ENCODE peak calls at places on chromosome 12, in six cellular contexts. One of them, this sample, is unnamed.

GRCh38 chr12:17348311-17348710 is 741.7 kb downstream of the RERGL start:
- DNase-seq in ELR: no peak
- DNase-seq in psoas muscle: no peak
- DNase-seq in omental fat pad: no peak
- DNase-seq in GM13976: no peak
- DNase-seq in HEK293T: no peak
- DNase-seq in this sample: no peak

GRCh38 chr12:51759175-51759574 is 89.3 kb downstream of the FIGNL2 start:
- DNase-seq in psoas muscle: no peak
- DNase-seq in GM13976: no peak
- DNase-seq in HEK293T: no peak
- DNase-seq in ELR: peak; percentile 61
- DNase-seq in omental fat pad: no peak
- DNase-seq in this sample: no peak

GRCh38 chr12:52278931-52279682 is 4.7 kb downstream of the KRT86 start:
- DNase-seq in omental fat pad: peak; percentile 47
- DNase-seq in HEK293T: peak; percentile 93
- DNase-seq in GM13976: peak; percentile 91
- DNase-seq in psoas muscle: peak; percentile 76
- DNase-seq in ELR: peak; percentile 81
- DNase-seq in this sample: no peak

GRCh38 chr12:54932691-54933090 is 51.9 kb downstream of the TESPA1 start:
- DNase-seq in psoas muscle: no peak
- DNase-seq in ELR: no peak
- DNase-seq in GM13976: no peak
- DNase-seq in HEK293T: no peak
- DNase-seq in omental fat pad: no peak
- DNase-seq in this sample: no peak

GRCh38 chr12:68865399-68866154 is 57.6 kb downstream of the MDM2 start:
- DNase-seq in GM13976: no peak
- DNase-seq in omental fat pad: no peak
- DNase-seq in HEK293T: no peak
- DNase-seq in ELR: no peak
- DNase-seq in psoas muscle: no peak
- DNase-seq in this sample: no peak

GRCh38 chr12:52600071-52600470 is 1.2 kb downstream of the KRT72 start:
- DNase-seq in ELR: no peak
- DNase-seq in psoas muscle: no peak
- DNase-seq in HEK293T: no peak
- DNase-seq in omental fat pad: no peak
- DNase-seq in GM13976: no peak
- DNase-seq in this sample: no peak

GRCh38 chr12:78290606-78291345 is 460.1 kb downstream of the NAV3 start:
- DNase-seq in psoas muscle: no peak
- DNase-seq in ELR: peak; percentile 95
- DNase-seq in GM13976: no peak
- DNase-seq in HEK293T: no peak
- DNase-seq in omental fat pad: no peak
- DNase-seq in this sample: no peak

GRCh38 chr12:131895640-131896079 is 1.2 kb downstream of the ULK1 start:
- DNase-seq in omental fat pad: no peak
- DNase-seq in HEK293T: no peak
- DNase-seq in ELR: no peak
- DNase-seq in GM13976: no peak
- DNase-seq in psoas muscle: no peak
- DNase-seq in this sample: no peak

GRCh38 chr12:21615441-21615840 is 10.8 kb upstream of the GYS2 start:
- DNase-seq in omental fat pad: no peak
- DNase-seq in GM13976: no peak
- DNase-seq in ELR: peak; percentile 26
- DNase-seq in psoas muscle: no peak
- DNase-seq in HEK293T: no peak
- DNase-seq in this sample: no peak